ENCODE peak calls at places on chromosomes 5 and 9, in six cellular contexts. One of them, this sample, is unnamed.

GRCh38 chr9:15735083-15735974 is 182.5 kb downstream of the CCDC171 start:
- DNase-seq in fibroblast of mammary gland: peak; percentile 95
- DNase-seq in astrocyte of the spinal cord: peak; percentile 93
- DNase-seq in skeletal muscle cell: peak; percentile 86
- DNase-seq in AG04450: peak; percentile 79
- DNase-seq in GM13977: no peak
- DNase-seq in this sample: no peak

GRCh38 chr5:50853151-50853550 is 186.7 kb downstream of the PARP8 start:
- DNase-seq in astrocyte of the spinal cord: no peak
- DNase-seq in fibroblast of mammary gland: no peak
- DNase-seq in AG04450: no peak
- DNase-seq in skeletal muscle cell: no peak
- DNase-seq in GM13977: no peak
- DNase-seq in this sample: no peak

GRCh38 chr5:84805473-84805872 is 420.8 kb upstream of the EDIL3 start:
- DNase-seq in fibroblast of mammary gland: no peak
- DNase-seq in AG04450: no peak
- DNase-seq in skeletal muscle cell: no peak
- DNase-seq in astrocyte of the spinal cord: no peak
- DNase-seq in GM13977: no peak
- DNase-seq in this sample: no peak

GRCh38 chr9:90830977-90831376 is 29.4 kb downstream of the SYK start:
- DNase-seq in fibroblast of mammary gland: no peak
- DNase-seq in astrocyte of the spinal cord: no peak
- DNase-seq in GM13977: no peak
- DNase-seq in skeletal muscle cell: no peak
- DNase-seq in AG04450: no peak
- DNase-seq in this sample: no peak

GRCh38 chr5:73745806-73746205 is 119.8 kb downstream of the ARHGEF28 start:
- DNase-seq in fibroblast of mammary gland: no peak
- DNase-seq in GM13977: no peak
- DNase-seq in astrocyte of the spinal cord: no peak
- DNase-seq in skeletal muscle cell: no peak
- DNase-seq in AG04450: no peak
- DNase-seq in this sample: no peak

GRCh38 chr5:180639743-180640300 is 9.6 kb downstream of the FLT4 start:
- DNase-seq in AG04450: no peak
- DNase-seq in astrocyte of the spinal cord: no peak
- DNase-seq in skeletal muscle cell: no peak
- DNase-seq in fibroblast of mammary gland: no peak
- DNase-seq in GM13977: no peak
- DNase-seq in this sample: no peak

GRCh38 chr5:130963798-130964197 is 201.3 kb downstream of the HINT1 start:
- DNase-seq in astrocyte of the spinal cord: no peak
- DNase-seq in skeletal muscle cell: no peak
- DNase-seq in GM13977: no peak
- DNase-seq in AG04450: no peak
- DNase-seq in fibroblast of mammary gland: no peak
- DNase-seq in this sample: no peak

GRCh38 chr5:168697034-168697720 is 118.0 kb upstream of the PANK3 start:
- DNase-seq in astrocyte of the spinal cord: no peak
- DNase-seq in GM13977: no peak
- DNase-seq in AG04450: no peak
- DNase-seq in fibroblast of mammary gland: no peak
- DNase-seq in skeletal muscle cell: no peak
- DNase-seq in this sample: no peak

GRCh38 chr5:54663876-54664275 is 146.3 kb downstream of the SNX18 start:
- DNase-seq in skeletal muscle cell: peak; percentile 90
- DNase-seq in astrocyte of the spinal cord: peak; percentile 92
- DNase-seq in AG04450: peak; percentile 55
- DNase-seq in fibroblast of mammary gland: peak; percentile 91
- DNase-seq in GM13977: no peak
- DNase-seq in this sample: no peak

GRCh38 chr9:79221084-79221483 is 350.7 kb upstream of the TLE4 start:
- DNase-seq in skeletal muscle cell: peak; percentile 83
- DNase-seq in astrocyte of the spinal cord: peak; percentile 68
- DNase-seq in GM13977: no peak
- DNase-seq in fibroblast of mammary gland: peak; percentile 75
- DNase-seq in AG04450: no peak
- DNase-seq in this sample: no peak

GRCh38 chr9:135958485-135958884 is 2.7 kb downstream of the UBAC1 start:
- DNase-seq in AG04450: no peak
- DNase-seq in skeletal muscle cell: no peak
- DNase-seq in fibroblast of mammary gland: no peak
- DNase-seq in astrocyte of the spinal cord: no peak
- DNase-seq in GM13977: no peak
- DNase-seq in this sample: no peak

GRCh38 chr5:20368581-20368980 is 380.6 kb upstream of the CDH18 start:
- DNase-seq in GM13977: no peak
- DNase-seq in skeletal muscle cell: no peak
- DNase-seq in AG04450: no peak
- DNase-seq in astrocyte of the spinal cord: no peak
- DNase-seq in fibroblast of mammary gland: no peak
- DNase-seq in this sample: no peak

GRCh38 chr5:140358738-140359310 is 1.2 kb upstream of the SLC4A9 start:
- DNase-seq in skeletal muscle cell: no peak
- DNase-seq in fibroblast of mammary gland: peak; percentile 45
- DNase-seq in GM13977: no peak
- DNase-seq in AG04450: no peak
- DNase-seq in astrocyte of the spinal cord: peak; percentile 32
- DNase-seq in this sample: no peak

GRCh38 chr5:66849803-66850202 is 253.6 kb downstream of the MAST4 start:
- DNase-seq in fibroblast of mammary gland: peak; percentile 46
- DNase-seq in astrocyte of the spinal cord: peak; percentile 57
- DNase-seq in skeletal muscle cell: peak; percentile 60
- DNase-seq in GM13977: no peak
- DNase-seq in AG04450: no peak
- DNase-seq in this sample: no peak

GRCh38 chr5:159135896-159136531 is 36.3 kb upstream of the EBF1 start:
- DNase-seq in AG04450: no peak
- DNase-seq in skeletal muscle cell: peak; percentile 56
- DNase-seq in GM13977: no peak
- DNase-seq in fibroblast of mammary gland: peak; percentile 83
- DNase-seq in astrocyte of the spinal cord: peak; percentile 77
- DNase-seq in this sample: no peak

GRCh38 chr5:124746916-124747769 is 704 bp upstream of the ZNF608 start:
- DNase-seq in AG04450: peak; percentile 84
- DNase-seq in astrocyte of the spinal cord: peak; percentile 96
- DNase-seq in GM13977: peak; percentile 54
- DNase-seq in skeletal muscle cell: peak; percentile 94
- DNase-seq in fibroblast of mammary gland: peak; percentile 95
- DNase-seq in this sample: no peak

GRCh38 chr9:15332939-15333338 is 25.9 kb upstream of the TTC39B start:
- DNase-seq in skeletal muscle cell: no peak
- DNase-seq in astrocyte of the spinal cord: no peak
- DNase-seq in AG04450: no peak
- DNase-seq in GM13977: no peak
- DNase-seq in fibroblast of mammary gland: no peak
- DNase-seq in this sample: no peak

GRCh38 chr9:114374936-114375335 is 12.8 kb downstream of the AKNA start:
- DNase-seq in fibroblast of mammary gland: no peak
- DNase-seq in GM13977: no peak
- DNase-seq in astrocyte of the spinal cord: no peak
- DNase-seq in AG04450: no peak
- DNase-seq in skeletal muscle cell: no peak
- DNase-seq in this sample: no peak

GRCh38 chr9:37954581-37954981 is 50.7 kb upstream of the SLC25A51 start:
- DNase-seq in AG04450: no peak
- DNase-seq in GM13977: peak; percentile 69
- DNase-seq in astrocyte of the spinal cord: no peak
- DNase-seq in skeletal muscle cell: no peak
- DNase-seq in fibroblast of mammary gland: no peak
- DNase-seq in this sample: no peak

GRCh38 chr9:111030492-111030891 is 7.8 kb downstream of the LPAR1 start:
- DNase-seq in skeletal muscle cell: no peak
- DNase-seq in GM13977: no peak
- DNase-seq in fibroblast of mammary gland: peak; percentile 45
- DNase-seq in AG04450: no peak
- DNase-seq in astrocyte of the spinal cord: no peak
- DNase-seq in this sample: no peak

GRCh38 chr5:143889986-143890385 is 78.0 kb downstream of the HMHB1 start:
- DNase-seq in GM13977: no peak
- DNase-seq in fibroblast of mammary gland: peak; percentile 42
- DNase-seq in astrocyte of the spinal cord: no peak
- DNase-seq in skeletal muscle cell: peak; percentile 75
- DNase-seq in AG04450: no peak
- DNase-seq in this sample: no peak

This sample was measured in T follicular helper cell.